ENCODE peak calls at places on chromosomes 7 and 10, in five cellular contexts. One of them, this sample, is unnamed.

GRCh38 chr7:140084972-140085371 is 22.2 kb upstream of the PARP12 start:
- DNase-seq in substantia nigra: no peak
- DNase-seq in CD14-positive monocyte: no peak
- DNase-seq in heart right ventricle: no peak
- DNase-seq in activated T-helper 1 cell treated with Interleukin-2 at 50 U/mL for 16 hours: no peak
- DNase-seq in this sample: no peak

GRCh38 chr10:48744587-48744986 is 59.9 kb downstream of the WDFY4 start:
- DNase-seq in substantia nigra: no peak
- DNase-seq in CD14-positive monocyte: no peak
- DNase-seq in heart right ventricle: no peak
- DNase-seq in activated T-helper 1 cell treated with Interleukin-2 at 50 U/mL for 16 hours: no peak
- DNase-seq in this sample: no peak

GRCh38 chr7:151056286-151057037 is 1.2 kb downstream of the CDK5 start:
- DNase-seq in substantia nigra: no peak
- DNase-seq in CD14-positive monocyte: no peak
- DNase-seq in heart right ventricle: no peak
- DNase-seq in activated T-helper 1 cell treated with Interleukin-2 at 50 U/mL for 16 hours: no peak
- DNase-seq in this sample: no peak

GRCh38 chr10:47278152-47278473 is 21.9 kb upstream of the GDF10 start:
- DNase-seq in substantia nigra: no peak
- DNase-seq in CD14-positive monocyte: no peak
- DNase-seq in heart right ventricle: no peak
- DNase-seq in activated T-helper 1 cell treated with Interleukin-2 at 50 U/mL for 16 hours: no peak
- DNase-seq in this sample: peak

GRCh38 chr7:73885433-73885974 is 24.5 kb downstream of the TMEM270 start:
- DNase-seq in substantia nigra: no peak
- DNase-seq in CD14-positive monocyte: no peak
- DNase-seq in heart right ventricle: no peak
- DNase-seq in activated T-helper 1 cell treated with Interleukin-2 at 50 U/mL for 16 hours: no peak
- DNase-seq in this sample: no peak

GRCh38 chr10:123786896-123787295 is 104.7 kb downstream of the CPXM2 start:
- DNase-seq in substantia nigra: no peak
- DNase-seq in CD14-positive monocyte: no peak
- DNase-seq in heart right ventricle: no peak
- DNase-seq in activated T-helper 1 cell treated with Interleukin-2 at 50 U/mL for 16 hours: no peak
- DNase-seq in this sample: no peak

GRCh38 chr10:18122753-18123152 is 17.5 kb upstream of the CACNB2 start:
- DNase-seq in substantia nigra: no peak
- DNase-seq in CD14-positive monocyte: no peak
- DNase-seq in heart right ventricle: no peak
- DNase-seq in activated T-helper 1 cell treated with Interleukin-2 at 50 U/mL for 16 hours: no peak
- DNase-seq in this sample: no peak

GRCh38 chr10:70651661-70652060 is 20.6 kb upstream of the ADAMTS14 start:
- DNase-seq in substantia nigra: no peak
- DNase-seq in CD14-positive monocyte: no peak
- DNase-seq in heart right ventricle: no peak
- DNase-seq in activated T-helper 1 cell treated with Interleukin-2 at 50 U/mL for 16 hours: no peak
- DNase-seq in this sample: no peak